ENCODE peak calls at places on chromosomes 13 and 19, in seven cellular contexts. F is T-helper 1 cell, Q is IMR-90, T is CMK, D is omental fat pad, V is GM10248, L is foreskin fibroblast. Y is an unnamed sample.

GRCh38 chr13:60074397-60074796 is 89.3 kb downstream of the DIAPH3 start:
- DNase-seq in L (no peak), D (no peak), V (no peak), F (no peak), Q (peak; percentile 50), T (no peak), Y (no peak)

GRCh38 chr13:47166341-47166740 is 269.5 kb upstream of the HTR2A start:
- DNase-seq in D (no peak), Q (no peak), V (no peak), L (no peak), F (no peak), T (no peak), Y (no peak)

GRCh38 chr13:47896546-47896945 is 104.5 kb downstream of the SUCLA2 start:
- DNase-seq in Q (no peak), F (no peak), L (no peak), T (no peak), D (no peak), V (no peak), Y (no peak)

GRCh38 chr19:23957660-23958281 is 43.1 kb downstream of the ZNF726 start:
- DNase-seq in L (peak; percentile 94), T (no peak), D (no peak), F (no peak), V (no peak), Q (peak; percentile 82), Y (peak; percentile 73)

GRCh38 chr13:30338331-30338851 is 31.0 kb upstream of the KATNAL1 start:
- DNase-seq in T (no peak), D (no peak), V (no peak), F (no peak), L (peak; percentile 49), Q (peak; percentile 23), Y (no peak)

GRCh38 chr13:25584975-25585374 is 213.2 kb downstream of the ATP8A2 start:
- DNase-seq in F (no peak), L (peak; percentile 1), T (no peak), Q (no peak), V (no peak), D (no peak), Y (peak; percentile 28)

GRCh38 chr13:111881700-111882099 is 185.2 kb upstream of the SOX1 start:
- DNase-seq in Q (no peak), F (no peak), D (no peak), L (no peak), V (no peak), T (no peak), Y (no peak)

GRCh38 chr13:43333176-43333575 is 309.8 kb downstream of the DNAJC15 start:
- DNase-seq in V (no peak), Q (no peak), T (no peak), L (no peak), D (no peak), F (no peak), Y (no peak)

GRCh38 chr13:111630411-111630810 is 310.0 kb downstream of the TEX29 start:
- DNase-seq in T (no peak), Q (no peak), D (no peak), L (no peak), F (no peak), V (no peak), Y (no peak)

GRCh38 chr19:27746691-27747380 is 1466.1 kb downstream of the UQCRFS1 start:
- DNase-seq in T (no peak), F (no peak), Q (peak; percentile 1), V (no peak), D (no peak), L (peak; percentile 50), Y (no peak)

GRCh38 chr13:45331981-45332830 is 8.8 kb downstream of the TPT1 start:
- DNase-seq in V (no peak), L (peak; percentile 90), T (no peak), F (no peak), D (no peak), Q (peak; percentile 88), Y (no peak)

GRCh38 chr13:80475718-80476117 is 134.8 kb upstream of the SPRY2 start:
- DNase-seq in V (no peak), L (peak; percentile 56), F (no peak), D (no peak), T (no peak), Q (no peak), Y (no peak)

GRCh38 chr13:110841846-110842245 is 73.0 kb downstream of the ANKRD10 start:
- DNase-seq in T (no peak), D (no peak), Q (peak; percentile 8), L (peak; percentile 27), F (no peak), V (no peak), Y (no peak)

GRCh38 chr13:40982772-40983171 is 36.3 kb downstream of the ELF1 start:
- DNase-seq in Q (peak; percentile 52), V (peak; percentile 56), L (peak; percentile 9), D (no peak), T (no peak), F (peak; percentile 53), Y (no peak)

GRCh38 chr13:110366733-110367132 is 59.6 kb downstream of the COL4A2 start:
- DNase-seq in V (no peak), Q (no peak), D (no peak), F (no peak), L (no peak), T (no peak), Y (no peak)

GRCh38 chr13:31538067-31539042 is 201.0 kb upstream of the RXFP2 start:
- DNase-seq in D (no peak), Q (peak; percentile 45), T (no peak), L (peak; percentile 76), V (no peak), F (no peak), Y (no peak)

GRCh38 chr13:36357692-36358091 is 11.5 kb upstream of the SPART start:
- DNase-seq in D (no peak), F (no peak), V (no peak), Q (no peak), T (no peak), L (peak; percentile 30), Y (no peak)

GRCh38 chr19:1503089-1503924 is 9.5 kb downstream of the ADAMTSL5 start:
- DNase-seq in D (no peak), Q (peak; percentile 32), F (peak; percentile 42), T (peak; percentile 76), L (peak; percentile 79), V (peak; percentile 80), Y (no peak)

GRCh38 chr13:97359181-97360057 is 74.5 kb upstream of the RAP2A start:
- DNase-seq in Q (peak; percentile 92), L (peak; percentile 88), D (no peak), T (peak; percentile 41), V (peak; percentile 37), F (no peak), Y (peak; percentile 75)

GRCh38 chr19:41691268-41691970 is 3.3 kb upstream of the CEACAM7 start:
- DNase-seq in L (peak; percentile 24), F (no peak), Q (no peak), D (no peak), V (peak; percentile 56), T (no peak), Y (peak; percentile 34)

GRCh38 chr19:6489278-6490061 is 7.9 kb upstream of the DENND1C start:
- DNase-seq in Q (no peak), D (no peak), L (no peak), V (peak; percentile 79), F (no peak), T (no peak), Y (no peak)

GRCh38 chr13:33286143-33286542 is 588 bp upstream of the STARD13 start:
- DNase-seq in L (no peak), D (no peak), T (no peak), Q (no peak), V (no peak), F (no peak), Y (peak; percentile 27)

GRCh38 chr13:108597943-108598342 is 31.5 kb upstream of the MYO16 start:
- DNase-seq in D (no peak), Q (no peak), F (no peak), T (no peak), L (no peak), V (no peak), Y (no peak)

GRCh38 chr13:49497272-49497671 is 1.5 kb downstream of the PHF11 start:
- DNase-seq in L (peak; percentile 22), Q (no peak), F (no peak), T (no peak), D (no peak), V (no peak), Y (no peak)

GRCh38 chr19:14764401-14764800 is 14.0 kb downstream of the ADGRE2 start:
- DNase-seq in D (no peak), F (no peak), T (no peak), L (no peak), Q (no peak), V (no peak), Y (no peak)

GRCh38 chr19:55584871-55585270 is 4.2 kb upstream of the ZNF579 start:
- DNase-seq in F (no peak), L (no peak), T (no peak), V (no peak), Q (no peak), D (no peak), Y (no peak)

GRCh38 chr19:57759096-57759495 is 10.4 kb upstream of the ZNF586 start:
- DNase-seq in Q (no peak), F (no peak), V (no peak), D (no peak), L (no peak), T (no peak), Y (no peak)

GRCh38 chr13:41458939-41459753 is 1.8 kb downstream of the RGCC start:
- DNase-seq in T (no peak), Q (peak; percentile 72), F (peak; percentile 40), L (peak; percentile 74), D (no peak), V (peak; percentile 66), Y (peak; percentile 12)

GRCh38 chr19:52923782-52924593 is 760 bp upstream of the ZNF888 start:
- DNase-seq in D (no peak), T (peak; percentile 73), L (peak; percentile 64), F (no peak), V (no peak), Q (no peak), Y (no peak)

GRCh38 chr13:109715902-109716301 is 70.5 kb downstream of the IRS2 start:
- DNase-seq in V (no peak), F (no peak), T (no peak), Q (peak; percentile 5), L (peak; percentile 85), D (no peak), Y (no peak)

GRCh38 chr13:41054919-41055619 is 6.2 kb upstream of the WBP4 start:
- DNase-seq in V (no peak), L (peak; percentile 31), D (no peak), T (no peak), Q (no peak), F (no peak), Y (no peak)

GRCh38 chr19:49637865-49638350 is 2.0 kb downstream of the RRAS start:
- DNase-seq in T (peak; percentile 75), L (peak; percentile 94), D (peak; percentile 40), F (no peak), Q (peak; percentile 62), V (no peak), Y (no peak)

Y was measured in NCI-H748 treated with DMSO at 0.1 percent for 48 hours.